ENCODE peak calls at places on chromosomes 1 and 21, in eight cellular contexts. K is fibroblast of mammary gland; R is GM04504; L is activated CD4-positive, alpha-beta T cell treated with anti-CD3 and anti-CD28 coated beads for 24 hours; H is AG10803; C is neural progenitor cell; J is cardiac septum; P is ecto neural progenitor cell. G is an unnamed sample.

GRCh38 chr1:92291372-92291999 is 7.3 kb downstream of the GLMN start:
- DNase-seq in K (peak), R (no peak), L (no peak), H (peak), C (peak), J (no peak), P (no peak), G (peak)

GRCh38 chr1:226457307-226457712 is 49.4 kb upstream of the PARP1 start:
- DNase-seq in K (peak), R (no peak), L (peak), H (no peak), C (peak), J (no peak), P (no peak), G (no peak)

GRCh38 chr1:248817065-248817464 is 8.7 kb downstream of the SH3BP5L start:
- DNase-seq in K (no peak), R (no peak), L (no peak), H (no peak), C (no peak), J (peak), P (no peak), G (no peak)

GRCh38 chr1:212777166-212777565 is 14.4 kb downstream of the NSL1 start:
- DNase-seq in K (no peak), R (no peak), L (no peak), H (no peak), C (no peak), J (no peak), P (no peak), G (no peak)

GRCh38 chr1:39902121-39902807 is 547 bp upstream of the MYCL start:
- DNase-seq in K (peak), R (no peak), L (peak), H (peak), C (no peak), J (peak), P (no peak), G (peak)

GRCh38 chr1:54543729-54544496 is 4.1 kb upstream of the ACOT11 start:
- DNase-seq in K (peak), R (peak), L (no peak), H (peak), C (no peak), J (no peak), P (no peak), G (peak)

GRCh38 chr1:153513666-153514065 is 22.1 kb downstream of the S100A6 start:
- DNase-seq in K (no peak), R (no peak), L (no peak), H (no peak), C (no peak), J (no peak), P (no peak), G (no peak)

GRCh38 chr1:98991127-98992003 is 13.3 kb downstream of the PLPPR5 start:
- DNase-seq in K (peak), R (peak), L (no peak), H (peak), C (peak), J (no peak), P (no peak), G (peak)

GRCh38 chr1:7302126-7302525 is 469.0 kb upstream of the VAMP3 start:
- DNase-seq in K (no peak), R (no peak), L (no peak), H (no peak), C (no peak), J (no peak), P (peak), G (no peak)

GRCh38 chr1:211589782-211590721 is 11.1 kb upstream of the SLC30A1 start:
- DNase-seq in K (peak), R (no peak), L (no peak), H (peak), C (no peak), J (peak), P (no peak), G (no peak)

GRCh38 chr1:25743164-25744139 is 56.5 kb upstream of the SELENON start:
- DNase-seq in K (peak), R (peak), L (no peak), H (peak), C (no peak), J (peak), P (no peak), G (peak)

GRCh38 chr1:209435654-209436566 is 147.6 kb upstream of the CAMK1G start:
- DNase-seq in K (peak), R (no peak), L (peak), H (peak), C (peak), J (no peak), P (peak), G (peak)

GRCh38 chr1:177128665-177129281 is 35.7 kb downstream of the ASTN1 start:
- DNase-seq in K (no peak), R (no peak), L (no peak), H (no peak), C (no peak), J (no peak), P (no peak), G (no peak)

GRCh38 chr21:28624626-28625025 is 368.1 kb downstream of the LTN1 start:
- DNase-seq in K (peak), R (no peak), L (no peak), H (no peak), C (no peak), J (no peak), P (no peak), G (no peak)

GRCh38 chr1:54284781-54285563 is 85.0 kb downstream of the MRPL37 start:
- DNase-seq in K (no peak), R (no peak), L (no peak), H (no peak), C (no peak), J (no peak), P (no peak), G (no peak)

GRCh38 chr1:167117225-167117624 is 23.4 kb downstream of the STYXL2 start:
- DNase-seq in K (no peak), R (no peak), L (no peak), H (no peak), C (no peak), J (no peak), P (no peak), G (no peak)

GRCh38 chr1:50422946-50423669 is at the start of gene DMRTA2:
- DNase-seq in K (peak), R (no peak), L (no peak), H (no peak), C (peak), J (no peak), P (peak), G (peak)

GRCh38 chr1:92747735-92748134 is 37.2 kb downstream of the EVI5 start:
- DNase-seq in K (peak), R (no peak), L (no peak), H (peak), C (no peak), J (no peak), P (no peak), G (no peak)

GRCh38 chr21:24353492-24353891 is 1253.8 kb downstream of the MRPL39 start:
- DNase-seq in K (no peak), R (no peak), L (no peak), H (no peak), C (no peak), J (no peak), P (no peak), G (no peak)

GRCh38 chr1:3023994-3024393 is 2.7 kb downstream of the ACTRT2 start:
- DNase-seq in K (no peak), R (no peak), L (no peak), H (no peak), C (no peak), J (no peak), P (no peak), G (no peak)

GRCh38 chr1:30977105-30977504 is 68.5 kb upstream of the SDC3 start:
- DNase-seq in K (peak), R (no peak), L (no peak), H (peak), C (no peak), J (no peak), P (no peak), G (no peak)

GRCh38 chr1:241817331-241817792 is 30.6 kb upstream of the EXO1 start:
- DNase-seq in K (peak), R (peak), L (no peak), H (peak), C (no peak), J (no peak), P (no peak), G (no peak)

GRCh38 chr1:25022361-25023189 is 92.5 kb upstream of the RUNX3 start:
- DNase-seq in K (peak), R (peak), L (peak), H (peak), C (no peak), J (peak), P (peak), G (peak)

GRCh38 chr1:110343249-110343648 is 4.1 kb downstream of the RBM15 start:
- DNase-seq in K (no peak), R (no peak), L (no peak), H (no peak), C (no peak), J (no peak), P (no peak), G (no peak)

GRCh38 chr1:226029093-226029496 is 30.0 kb upstream of the SDE2 start:
- DNase-seq in K (no peak), R (no peak), L (no peak), H (no peak), C (no peak), J (no peak), P (no peak), G (no peak)

GRCh38 chr1:113452921-113453770 is 62.8 kb downstream of the MAGI3 start:
- DNase-seq in K (peak), R (no peak), L (no peak), H (peak), C (peak), J (no peak), P (no peak), G (peak)

GRCh38 chr1:209751627-209752231 is 4.1 kb upstream of the TRAF3IP3 start:
- DNase-seq in K (no peak), R (no peak), L (no peak), H (no peak), C (no peak), J (no peak), P (no peak), G (no peak)

GRCh38 chr1:59265622-59266021 is 31.3 kb upstream of the FGGY start:
- DNase-seq in K (no peak), R (no peak), L (no peak), H (no peak), C (no peak), J (no peak), P (no peak), G (no peak)

GRCh38 chr1:118960567-118961136 is 27.5 kb downstream of the TBX15 start:
- DNase-seq in K (peak), R (peak), L (no peak), H (peak), C (no peak), J (no peak), P (no peak), G (peak)

G was measured in left kidney.